ENCODE peak calls at places on chromosome 4, in five cellular contexts. R is HepG2, A is K562, M is GM12878, B is H1. C is an unnamed sample. For H4K20me1, the result is how much of the 10 kb centered on the place peaks cover.

GRCh38 chr4:8762356-8762755 is 109.3 kb downstream of the HMX1 start:
- DNase-seq in A (no peak), M (no peak), B (no peak), R (no peak), C (no peak)

GRCh38 chr4:32196950-32197688 is 1477.0 kb downstream of the PCDH7 start:
- DNase-seq in B (no peak), A (no peak), M (no peak), R (no peak), C (no peak)

GRCh38 chr4:3387943-3388348 is 53.8 kb upstream of the HGFAC start:
- DNase-seq in M (no peak), B (no peak), A (no peak), R (no peak), C (no peak)

GRCh38 chr4:93319011-93319410 is 509.5 kb upstream of the ATOH1 start:
- DNase-seq in M (no peak), B (no peak), R (no peak), A (no peak), C (no peak)

GRCh38 chr4:89847571-89848325 is 10.8 kb upstream of the SNCA start:
- DNase-seq in A (no peak), B (no peak), M (no peak), R (no peak), C (no peak)

GRCh38 chr4:138234254-138234653 is 7.9 kb downstream of the SLC7A11 start:
- DNase-seq in B (no peak), R (no peak), M (no peak), A (no peak), C (no peak)

GRCh38 chr4:5027366-5027765 is 8.1 kb upstream of the CYTL1 start:
- DNase-seq in M (no peak), R (no peak), B (no peak), A (no peak), C (no peak)

GRCh38 chr4:37758226-37758625 is 68.3 kb upstream of the PGM2 start:
- DNase-seq in B (no peak), M (no peak), R (peak), A (no peak), C (no peak)

GRCh38 chr4:145930592-145930991 is 8.0 kb downstream of the ZNF827 start:
- DNase-seq in B (no peak), M (no peak), A (no peak), R (no peak), C (no peak)

GRCh38 chr4:14880805-14881204 is 121.5 kb upstream of the CPEB2 start:
- DNase-seq in A (no peak), B (no peak), M (no peak), R (no peak), C (no peak)

GRCh38 chr4:174181827-174182226 is 101.6 kb downstream of the FBXO8 start:
- DNase-seq in A (no peak), M (no peak), R (no peak), B (no peak), C (no peak)

GRCh38 chr4:110878413-110878812 is 255.5 kb upstream of the PITX2 start:
- DNase-seq in M (no peak), R (no peak), B (no peak), A (no peak), C (peak)

GRCh38 chr4:8644461-8644891 is 51.9 kb downstream of the CPZ start:
- DNase-seq in M (no peak), R (no peak), A (no peak), B (no peak), C (no peak)

GRCh38 chr4:38620025-38620424 is 44.0 kb upstream of the KLF3 start:
- DNase-seq in R (no peak), M (no peak), B (no peak), A (no peak), C (no peak)

GRCh38 chr4:182143086-182143821 is 99.9 kb upstream of the TENM3 start:
- DNase-seq in M (no peak), R (no peak), A (no peak), B (no peak), C (no peak)

GRCh38 chr4:46506876-46507275 is 116.9 kb upstream of the GABRA2 start:
- DNase-seq in M (no peak), A (no peak), R (no peak), B (no peak), C (no peak)

GRCh38 chr4:57676394-57676793 is 566.2 kb upstream of the IGFBP7 start:
- DNase-seq in R (no peak), B (no peak), A (no peak), M (no peak), C (no peak)

GRCh38 chr4:145618210-145618911 is 824 bp upstream of the MMAA start:
- DNase-seq in A (peak), M (no peak), R (no peak), B (no peak), C (no peak)

GRCh38 chr4:175090116-175090515 is 172.0 kb downstream of the ADAM29 start:
- DNase-seq in M (no peak), B (no peak), A (no peak), R (no peak), C (no peak)

GRCh38 chr4:88843067-88843723 is 145.6 kb upstream of the NAP1L5 start:
- DNase-seq in A (no peak), M (no peak), B (no peak), R (no peak), C (no peak)

GRCh38 chr4:122539861-122540465 is 80.9 kb downstream of the IL21 start:
- DNase-seq in B (no peak), M (no peak), A (no peak), R (no peak), C (no peak)

GRCh38 chr4:157075811-157076577 is at the start of gene GLRB:
- DNase-seq in B (no peak), M (no peak), A (no peak), R (no peak), C (no peak)

GRCh38 chr4:766152-766515 is 59.8 kb downstream of the CPLX1 start:
- DNase-seq in A (no peak), B (no peak), M (no peak), R (no peak), C (no peak)

GRCh38 chr4:83010111-83010521 is 507 bp downstream of the LIN54 start:
- DNase-seq in A (no peak), M (no peak), B (no peak), R (no peak), C (no peak)

GRCh38 chr4:41155194-41155830 is 59.0 kb downstream of the APBB2 start:
- DNase-seq in R (no peak), M (no peak), B (no peak), A (no peak), C (no peak)

GRCh38 chr4:45621926-45622325 is 501.9 kb downstream of the GABRG1 start:
- DNase-seq in R (no peak), A (no peak), M (no peak), B (no peak), C (no peak)

GRCh38 chr4:124712417-124713212 is at the start of gene ANKRD50:
- DNase-seq in A (peak), R (peak), M (no peak), B (peak), C (peak)

GRCh38 chr4:124708517-124709300 is 3.8 kb downstream of the ANKRD50 start:
- DNase-seq in A (no peak), R (no peak), M (no peak), B (no peak), C (no peak)

GRCh38 chr4:124710253-124710849 is 2.2 kb downstream of the ANKRD50 start:
- DNase-seq in M (no peak), R (no peak), A (no peak), B (no peak), C (no peak)

GRCh38 chr4:124711469-124712416 is 789 bp downstream of the ANKRD50 start:
- DNase-seq in A (peak), B (peak), M (no peak), R (peak), C (peak)

DNA sequence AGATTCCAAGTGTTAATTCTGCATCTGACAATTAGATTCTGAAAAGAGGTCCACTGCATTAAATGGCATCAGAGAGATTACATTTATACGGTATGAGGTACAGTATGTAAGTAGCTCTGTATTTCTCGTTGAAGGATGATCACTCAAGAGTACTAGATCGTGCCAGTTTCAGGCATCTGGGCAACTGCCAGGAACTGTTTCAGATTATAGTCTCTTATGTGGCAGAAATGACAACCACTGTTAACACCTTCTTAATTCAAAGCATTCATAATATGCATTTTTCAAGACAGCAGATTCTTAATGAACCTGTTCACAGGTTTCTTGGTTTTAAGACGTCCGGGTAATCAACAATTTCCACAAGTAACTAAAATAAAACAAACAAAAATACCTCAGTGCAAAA is 1.6 kb downstream of the ANKRD50 start:
- DNase-seq in A (no peak), B (no peak), R (no peak), M (no peak), C (no peak)
- TF ChIP-seq MAX in A (no peak), B (no peak), R (no peak), M (no peak), C (no peak)

DNA sequence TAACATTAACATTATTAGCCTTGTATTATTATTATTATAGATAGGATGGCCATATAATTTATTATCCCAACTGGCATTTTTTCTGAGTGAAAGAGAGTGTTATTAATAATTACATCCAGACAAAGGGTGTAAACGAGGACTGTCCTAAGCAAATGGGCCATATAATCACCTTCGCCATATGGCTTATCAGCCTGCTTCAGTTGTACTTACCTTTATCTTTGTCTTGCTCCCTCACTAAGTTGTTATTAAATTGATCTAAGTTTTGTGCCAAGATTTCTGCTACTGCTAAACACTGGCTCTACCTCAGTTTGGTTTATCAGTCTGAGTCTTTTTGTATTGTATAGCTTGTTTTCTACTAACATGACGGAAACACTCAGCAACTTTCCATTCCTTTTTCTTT is 76.9 kb downstream of the STIM2 start:
- DNase-seq in M (no peak), B (no peak), A (peak), R (no peak), C (no peak)
- H4K20me1 ChIP-seq in M (under half), B (under half), A (under half), R (under half), C (under half)

GRCh38 chr4:48139688-48140087 is 5.6 kb upstream of the TXK start:
- DNase-seq in B (no peak), R (no peak), A (no peak), M (no peak), C (no peak)
- TF ChIP-seq MAX in B (no peak), R (no peak), A (no peak), M (no peak), C (no peak)

DNA sequence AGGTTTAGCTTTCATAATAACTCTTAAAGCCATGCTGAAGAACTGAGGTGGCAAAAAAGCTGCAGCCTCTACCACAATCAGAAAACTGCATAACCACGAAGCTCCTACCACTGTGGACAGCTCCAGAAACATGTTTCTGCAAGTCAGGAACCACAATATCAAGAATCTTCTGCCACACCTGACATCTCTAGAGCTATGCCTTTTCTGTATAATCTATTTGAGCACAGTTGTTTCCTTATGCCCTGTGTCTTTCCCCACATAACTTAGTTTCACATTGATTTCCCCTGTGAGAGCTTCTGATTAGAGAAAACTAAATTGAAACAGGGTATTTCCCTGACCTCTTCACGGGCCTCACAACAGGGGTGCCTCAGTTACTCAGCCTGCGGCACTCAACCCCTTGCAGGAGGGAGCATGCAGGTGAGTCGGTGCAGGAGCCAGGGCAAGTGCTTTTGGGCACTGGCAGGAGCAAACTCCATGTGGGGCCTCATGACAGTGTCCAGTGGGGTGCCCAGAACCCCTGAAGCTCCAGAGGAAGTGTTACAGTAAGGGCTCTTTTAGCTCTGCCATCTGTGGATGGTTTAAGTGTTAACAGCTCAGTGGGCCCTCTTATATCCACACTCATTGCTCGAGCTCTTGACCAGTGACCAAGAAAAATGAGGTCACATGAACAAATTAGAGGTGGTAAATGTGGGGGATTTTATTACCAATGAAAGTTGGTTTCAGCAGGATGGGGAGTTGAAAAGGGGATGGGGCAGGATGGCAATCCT is 132.8 kb upstream of the BMP3 start:
- DNase-seq in R (no peak), B (no peak), M (peak), A (no peak), C (no peak)
- H4K20me1 ChIP-seq in R (under half), B (under half), M (under half), A (under half), C (under half)

GRCh38 chr4:7196731-7197130 is 4.4 kb downstream of the SORCS2 start:
- DNase-seq in M (no peak), B (no peak), R (no peak), A (no peak), C (no peak)
- TF ChIP-seq MAX in M (no peak), B (no peak), R (no peak), A (no peak), C (no peak)

DNA sequence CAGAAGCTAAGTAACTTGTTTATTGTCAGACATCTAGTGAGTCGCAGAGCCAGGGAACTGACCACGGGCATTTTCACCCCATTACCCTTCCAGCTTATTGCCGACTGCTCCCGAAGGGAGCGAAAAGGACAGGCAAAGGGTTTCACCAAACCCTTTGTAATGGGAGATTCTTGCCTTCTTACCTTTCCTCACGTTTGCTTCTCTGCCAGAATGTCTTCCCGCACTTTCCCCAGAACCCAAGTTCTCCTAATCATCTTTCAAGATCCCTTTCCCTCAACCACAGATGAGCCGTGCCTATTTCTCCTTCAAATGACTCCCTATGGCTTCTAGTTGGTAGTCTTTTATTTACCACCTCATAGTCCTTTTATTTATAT is 520 bp upstream of the SRP72 start:
- DNase-seq in R (no peak), B (no peak), M (no peak), A (no peak), C (no peak)
- H4K20me1 ChIP-seq in R (under half), B (under half), M (under half), A (under half), C (under half)

DNA sequence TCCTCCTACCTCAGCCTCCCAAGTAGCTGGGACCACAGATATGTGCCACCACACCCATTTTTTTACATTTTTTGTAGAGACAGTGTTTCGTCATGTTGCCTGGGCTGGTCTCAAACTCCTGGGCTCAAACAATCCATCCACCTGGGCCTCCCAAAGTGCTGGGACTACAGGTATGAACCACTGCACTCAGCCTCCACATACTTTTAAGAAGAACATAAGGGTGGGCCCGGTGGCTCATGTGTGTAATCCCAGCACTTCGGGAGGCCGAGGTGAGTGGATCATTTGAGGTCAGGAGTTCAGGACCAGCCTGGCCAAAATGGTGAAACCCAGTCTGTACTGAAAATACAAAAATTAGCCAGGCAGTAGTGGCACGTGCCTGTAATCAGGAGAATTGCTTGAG is 51.5 kb upstream of the MXD4 start:
- DNase-seq in A (no peak), R (no peak), B (no peak), M (no peak), C (no peak)
- TF ChIP-seq MAX in A (no peak), R (no peak), B (no peak), M (no peak), C (no peak)

GRCh38 chr4:153527690-153528089 is 61.5 kb downstream of the TMEM131L start:
- DNase-seq in B (no peak), M (no peak), A (no peak), R (no peak), C (no peak)
- H4K20me1 ChIP-seq in B (under half), M (under half), A (under half), R (under half), C (under half)

GRCh38 chr4:80073362-80074008 is 456 bp upstream of the ANTXR2 start:
- DNase-seq in M (peak), R (no peak), A (no peak), B (no peak), C (no peak)
- TF ChIP-seq MAX in M (no peak), R (no peak), A (no peak), B (no peak), C (no peak)